ENCODE peak calls at places on chromosome 13, in seven cellular contexts. One of them, this sample, is unnamed.

GRCh38 chr13:64339373-64340063 is 2890.6 kb downstream of the PCDH9 start:
- DNase-seq in activated B cell treated with CpG ODN at 0.5 μM for 24 hours: no peak
- DNase-seq in cardiac fibroblast: no peak
- DNase-seq in A549: no peak
- DNase-seq in psoas muscle: no peak
- DNase-seq in WERI-Rb-1: no peak
- DNase-seq in left ventricle myocardium inferior: no peak
- DNase-seq in this sample: no peak

GRCh38 chr13:57992416-57992815 is 360.9 kb downstream of the PCDH17 start:
- DNase-seq in activated B cell treated with CpG ODN at 0.5 μM for 24 hours: no peak
- DNase-seq in cardiac fibroblast: no peak
- DNase-seq in A549: no peak
- DNase-seq in psoas muscle: no peak
- DNase-seq in WERI-Rb-1: no peak
- DNase-seq in left ventricle myocardium inferior: no peak
- DNase-seq in this sample: peak; percentile 57

GRCh38 chr13:42574435-42575311 is 721 bp downstream of the TNFSF11 start:
- DNase-seq in activated B cell treated with CpG ODN at 0.5 μM for 24 hours: peak; percentile 23
- DNase-seq in cardiac fibroblast: no peak
- DNase-seq in A549: no peak
- DNase-seq in psoas muscle: no peak
- DNase-seq in WERI-Rb-1: no peak
- DNase-seq in left ventricle myocardium inferior: no peak
- DNase-seq in this sample: no peak

GRCh38 chr13:108595416-108596257 is 33.8 kb upstream of the MYO16 start:
- DNase-seq in activated B cell treated with CpG ODN at 0.5 μM for 24 hours: no peak
- DNase-seq in cardiac fibroblast: no peak
- DNase-seq in A549: no peak
- DNase-seq in psoas muscle: no peak
- DNase-seq in WERI-Rb-1: peak; percentile 90
- DNase-seq in left ventricle myocardium inferior: no peak
- DNase-seq in this sample: no peak

GRCh38 chr13:43878897-43879322 is 630 bp downstream of the CCDC122 start:
- DNase-seq in activated B cell treated with CpG ODN at 0.5 μM for 24 hours: no peak
- DNase-seq in cardiac fibroblast: peak; percentile 79
- DNase-seq in A549: peak; percentile 62
- DNase-seq in psoas muscle: peak; percentile 81
- DNase-seq in WERI-Rb-1: peak; percentile 24
- DNase-seq in left ventricle myocardium inferior: peak; percentile 76
- DNase-seq in this sample: peak; percentile 72

GRCh38 chr13:24306632-24307031 is 2.7 kb upstream of the C1QTNF9 start:
- DNase-seq in activated B cell treated with CpG ODN at 0.5 μM for 24 hours: no peak
- DNase-seq in cardiac fibroblast: peak; percentile 20
- DNase-seq in A549: no peak
- DNase-seq in psoas muscle: no peak
- DNase-seq in WERI-Rb-1: no peak
- DNase-seq in left ventricle myocardium inferior: no peak
- DNase-seq in this sample: peak; percentile 49

GRCh38 chr13:109875746-109876145 is 89.4 kb upstream of the IRS2 start:
- DNase-seq in activated B cell treated with CpG ODN at 0.5 μM for 24 hours: no peak
- DNase-seq in cardiac fibroblast: no peak
- DNase-seq in A549: no peak
- DNase-seq in psoas muscle: no peak
- DNase-seq in WERI-Rb-1: no peak
- DNase-seq in left ventricle myocardium inferior: no peak
- DNase-seq in this sample: no peak

GRCh38 chr13:76861859-76862258 is 24.3 kb downstream of the KCTD12 start:
- DNase-seq in activated B cell treated with CpG ODN at 0.5 μM for 24 hours: no peak
- DNase-seq in cardiac fibroblast: peak; percentile 18
- DNase-seq in A549: no peak
- DNase-seq in psoas muscle: no peak
- DNase-seq in WERI-Rb-1: no peak
- DNase-seq in left ventricle myocardium inferior: no peak
- DNase-seq in this sample: no peak

GRCh38 chr13:42548731-42549554 is 25.0 kb upstream of the TNFSF11 start:
- DNase-seq in activated B cell treated with CpG ODN at 0.5 μM for 24 hours: peak; percentile 22
- DNase-seq in cardiac fibroblast: peak; percentile 47
- DNase-seq in A549: no peak
- DNase-seq in psoas muscle: no peak
- DNase-seq in WERI-Rb-1: no peak
- DNase-seq in left ventricle myocardium inferior: no peak
- DNase-seq in this sample: peak; percentile 25

GRCh38 chr13:108176685-108177274 is 38.6 kb downstream of the LIG4 start:
- DNase-seq in activated B cell treated with CpG ODN at 0.5 μM for 24 hours: peak; percentile 25
- DNase-seq in cardiac fibroblast: peak; percentile 25
- DNase-seq in A549: peak; percentile 25
- DNase-seq in psoas muscle: no peak
- DNase-seq in WERI-Rb-1: peak; percentile 76
- DNase-seq in left ventricle myocardium inferior: no peak
- DNase-seq in this sample: peak; percentile 12

GRCh38 chr13:36553501-36553900 is 120.3 kb upstream of the SERTM1 start:
- DNase-seq in activated B cell treated with CpG ODN at 0.5 μM for 24 hours: no peak
- DNase-seq in cardiac fibroblast: no peak
- DNase-seq in A549: no peak
- DNase-seq in psoas muscle: no peak
- DNase-seq in WERI-Rb-1: no peak
- DNase-seq in left ventricle myocardium inferior: no peak
- DNase-seq in this sample: no peak

GRCh38 chr13:107838592-107839161 is 376.7 kb downstream of the LIG4 start:
- DNase-seq in activated B cell treated with CpG ODN at 0.5 μM for 24 hours: no peak
- DNase-seq in cardiac fibroblast: no peak
- DNase-seq in A549: no peak
- DNase-seq in psoas muscle: no peak
- DNase-seq in WERI-Rb-1: peak; percentile 32
- DNase-seq in left ventricle myocardium inferior: no peak
- DNase-seq in this sample: no peak

GRCh38 chr13:76764429-76764828 is 121.8 kb downstream of the KCTD12 start:
- DNase-seq in activated B cell treated with CpG ODN at 0.5 μM for 24 hours: no peak
- DNase-seq in cardiac fibroblast: peak; percentile 78
- DNase-seq in A549: no peak
- DNase-seq in psoas muscle: peak; percentile 56
- DNase-seq in WERI-Rb-1: no peak
- DNase-seq in left ventricle myocardium inferior: peak; percentile 67
- DNase-seq in this sample: peak; percentile 10

GRCh38 chr13:35475131-35475959 is 1.1 kb downstream of the MAB21L1 start:
- DNase-seq in activated B cell treated with CpG ODN at 0.5 μM for 24 hours: no peak
- DNase-seq in cardiac fibroblast: peak; percentile 25
- DNase-seq in A549: no peak
- DNase-seq in psoas muscle: peak; percentile 49
- DNase-seq in WERI-Rb-1: peak; percentile 19
- DNase-seq in left ventricle myocardium inferior: no peak
- DNase-seq in this sample: peak; percentile 47

GRCh38 chr13:42041017-42041683 is 7.3 kb upstream of the DGKH start:
- DNase-seq in activated B cell treated with CpG ODN at 0.5 μM for 24 hours: peak; percentile 35
- DNase-seq in cardiac fibroblast: peak; percentile 53
- DNase-seq in A549: peak; percentile 61
- DNase-seq in psoas muscle: peak; percentile 50
- DNase-seq in WERI-Rb-1: peak; percentile 17
- DNase-seq in left ventricle myocardium inferior: peak; percentile 53
- DNase-seq in this sample: peak; percentile 64

GRCh38 chr13:112705286-112705685 is 15.4 kb downstream of the ATP11A start:
- DNase-seq in activated B cell treated with CpG ODN at 0.5 μM for 24 hours: no peak
- DNase-seq in cardiac fibroblast: no peak
- DNase-seq in A549: no peak
- DNase-seq in psoas muscle: no peak
- DNase-seq in WERI-Rb-1: no peak
- DNase-seq in left ventricle myocardium inferior: no peak
- DNase-seq in this sample: no peak

DNA sequence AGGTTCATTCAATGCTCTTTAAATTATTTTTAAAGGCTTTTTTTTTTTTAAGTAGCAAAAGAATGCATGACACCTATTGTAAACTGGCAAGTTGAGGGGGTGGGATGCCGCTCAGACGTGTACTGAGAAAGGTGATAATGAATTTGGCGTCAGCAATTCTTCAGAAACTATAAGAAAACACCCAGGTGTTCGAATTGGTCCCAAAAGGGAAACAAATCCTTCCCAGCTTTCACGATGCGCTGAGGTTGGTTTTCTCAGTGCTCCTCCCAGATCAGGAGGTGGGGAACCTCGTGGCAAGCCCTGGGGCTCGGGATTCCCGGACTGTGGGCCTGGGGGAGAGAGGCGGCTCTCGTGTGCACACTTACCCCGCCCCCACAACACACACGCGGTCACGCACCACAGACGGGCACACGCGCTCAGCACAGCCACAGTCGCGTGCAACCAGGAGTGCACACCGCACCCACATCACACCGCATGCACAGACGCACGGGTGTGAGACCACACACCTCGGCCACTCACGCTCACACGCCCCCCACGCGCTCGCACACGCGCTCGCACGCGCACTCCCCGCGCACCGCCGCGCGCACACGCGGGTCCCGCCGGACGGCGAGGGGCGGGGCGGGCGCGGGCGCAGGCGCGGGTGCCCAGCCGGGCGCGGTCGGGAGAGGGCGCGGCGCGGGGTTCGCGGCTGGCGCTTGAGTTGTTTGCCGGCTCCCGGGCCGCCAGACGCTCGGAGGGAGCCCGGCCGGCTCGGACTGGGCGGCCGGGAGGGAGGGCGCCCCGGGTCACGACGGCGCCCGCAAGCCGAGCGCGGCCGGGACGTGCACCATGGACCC is at the start of gene FAM124A:
- DNase-seq in activated B cell treated with CpG ODN at 0.5 μM for 24 hours: peak; percentile 51
- DNase-seq in cardiac fibroblast: peak; percentile 48
- DNase-seq in A549: peak; percentile 23
- DNase-seq in psoas muscle: peak; percentile 48
- DNase-seq in WERI-Rb-1: peak; percentile 20
- DNase-seq in left ventricle myocardium inferior: peak; percentile 50
- DNase-seq in this sample: peak; percentile 20
- TF ChIP-seq CTCF in activated B cell treated with CpG ODN at 0.5 μM for 24 hours: no peak
- TF ChIP-seq CTCF in cardiac fibroblast: no peak
- TF ChIP-seq CTCF in A549: peak; percentile 54
- TF ChIP-seq CTCF in psoas muscle: peak; percentile 55
- TF ChIP-seq CTCF in WERI-Rb-1: peak; percentile 14
- TF ChIP-seq CTCF in left ventricle myocardium inferior: peak; percentile 51
- TF ChIP-seq CTCF in this sample: no peak

GRCh38 chr13:20191902-20192469 is 752 bp downstream of the GJB2 start:
- DNase-seq in activated B cell treated with CpG ODN at 0.5 μM for 24 hours: no peak
- DNase-seq in cardiac fibroblast: peak; percentile 15
- DNase-seq in A549: peak; percentile 16
- DNase-seq in psoas muscle: no peak
- DNase-seq in WERI-Rb-1: no peak
- DNase-seq in left ventricle myocardium inferior: no peak
- DNase-seq in this sample: no peak
- TF ChIP-seq CTCF in activated B cell treated with CpG ODN at 0.5 μM for 24 hours: no peak
- TF ChIP-seq CTCF in cardiac fibroblast: no peak
- TF ChIP-seq CTCF in A549: no peak
- TF ChIP-seq CTCF in psoas muscle: no peak
- TF ChIP-seq CTCF in WERI-Rb-1: no peak
- TF ChIP-seq CTCF in left ventricle myocardium inferior: no peak
- TF ChIP-seq CTCF in this sample: no peak

DNA sequence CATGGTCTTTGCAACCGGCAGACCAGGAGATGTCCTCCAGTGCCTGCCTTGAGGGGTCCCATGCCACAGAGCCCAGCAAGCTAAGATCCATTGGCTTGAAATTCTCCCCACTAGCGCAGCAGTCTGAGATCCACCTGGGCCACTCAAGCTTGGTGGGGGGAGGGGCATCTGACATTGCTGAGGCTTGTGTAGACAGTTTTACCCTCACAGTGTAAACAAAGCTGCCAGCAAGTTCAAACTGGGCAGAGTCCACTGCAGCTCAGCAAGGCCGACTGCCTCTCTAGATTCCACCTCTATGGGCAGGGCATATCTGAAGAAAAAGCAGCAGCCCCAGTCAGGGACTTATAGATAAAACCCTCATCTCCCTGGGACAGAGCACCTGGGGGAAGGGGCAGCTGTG is 32.0 kb upstream of the ITM2B start:
- DNase-seq in activated B cell treated with CpG ODN at 0.5 μM for 24 hours: no peak
- DNase-seq in cardiac fibroblast: no peak
- DNase-seq in A549: no peak
- DNase-seq in psoas muscle: no peak
- DNase-seq in WERI-Rb-1: no peak
- DNase-seq in left ventricle myocardium inferior: no peak
- DNase-seq in this sample: no peak
- TF ChIP-seq CTCF in activated B cell treated with CpG ODN at 0.5 μM for 24 hours: no peak
- TF ChIP-seq CTCF in cardiac fibroblast: no peak
- TF ChIP-seq CTCF in A549: no peak
- TF ChIP-seq CTCF in psoas muscle: no peak
- TF ChIP-seq CTCF in WERI-Rb-1: no peak
- TF ChIP-seq CTCF in left ventricle myocardium inferior: no peak
- TF ChIP-seq CTCF in this sample: no peak

DNA sequence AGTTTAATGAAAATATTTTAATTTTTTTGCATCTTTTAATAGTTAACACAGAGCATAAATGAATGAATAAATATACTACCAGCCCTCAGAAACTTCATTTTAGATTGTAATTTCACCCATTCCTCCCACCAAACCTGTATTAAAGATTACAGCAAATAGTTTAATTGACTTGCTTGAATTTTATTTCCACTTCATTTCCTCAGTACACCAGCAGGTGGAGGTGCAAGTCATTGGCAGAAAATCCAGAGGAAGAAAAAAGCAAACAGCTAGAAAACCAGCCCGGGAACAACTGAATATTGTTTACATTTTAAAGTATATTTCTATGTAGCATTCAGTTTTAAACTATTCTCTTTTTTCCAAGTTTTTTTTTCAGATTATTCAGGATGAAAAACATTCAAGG is 177.8 kb downstream of the OLFM4 start:
- DNase-seq in activated B cell treated with CpG ODN at 0.5 μM for 24 hours: no peak
- DNase-seq in cardiac fibroblast: no peak
- DNase-seq in A549: peak; percentile 7
- DNase-seq in psoas muscle: no peak
- DNase-seq in WERI-Rb-1: no peak
- DNase-seq in left ventricle myocardium inferior: no peak
- DNase-seq in this sample: no peak
- TF ChIP-seq CTCF in activated B cell treated with CpG ODN at 0.5 μM for 24 hours: no peak
- TF ChIP-seq CTCF in cardiac fibroblast: peak; percentile 23
- TF ChIP-seq CTCF in A549: no peak
- TF ChIP-seq CTCF in psoas muscle: no peak
- TF ChIP-seq CTCF in WERI-Rb-1: peak; percentile 9
- TF ChIP-seq CTCF in left ventricle myocardium inferior: peak; percentile 26
- TF ChIP-seq CTCF in this sample: no peak

GRCh38 chr13:80334582-80335260 is 6.2 kb downstream of the SPRY2 start:
- DNase-seq in activated B cell treated with CpG ODN at 0.5 μM for 24 hours: no peak
- DNase-seq in cardiac fibroblast: peak; percentile 46
- DNase-seq in A549: no peak
- DNase-seq in psoas muscle: no peak
- DNase-seq in WERI-Rb-1: no peak
- DNase-seq in left ventricle myocardium inferior: no peak
- DNase-seq in this sample: peak; percentile 44
- TF ChIP-seq CTCF in activated B cell treated with CpG ODN at 0.5 μM for 24 hours: no peak
- TF ChIP-seq CTCF in cardiac fibroblast: peak; percentile 1
- TF ChIP-seq CTCF in A549: no peak
- TF ChIP-seq CTCF in psoas muscle: no peak
- TF ChIP-seq CTCF in WERI-Rb-1: no peak
- TF ChIP-seq CTCF in left ventricle myocardium inferior: peak; percentile 13
- TF ChIP-seq CTCF in this sample: no peak

GRCh38 chr13:65990684-65991083 is 1239.5 kb downstream of the PCDH9 start:
- DNase-seq in activated B cell treated with CpG ODN at 0.5 μM for 24 hours: no peak
- DNase-seq in cardiac fibroblast: no peak
- DNase-seq in A549: no peak
- DNase-seq in psoas muscle: no peak
- DNase-seq in WERI-Rb-1: no peak
- DNase-seq in left ventricle myocardium inferior: no peak
- DNase-seq in this sample: no peak

DNA sequence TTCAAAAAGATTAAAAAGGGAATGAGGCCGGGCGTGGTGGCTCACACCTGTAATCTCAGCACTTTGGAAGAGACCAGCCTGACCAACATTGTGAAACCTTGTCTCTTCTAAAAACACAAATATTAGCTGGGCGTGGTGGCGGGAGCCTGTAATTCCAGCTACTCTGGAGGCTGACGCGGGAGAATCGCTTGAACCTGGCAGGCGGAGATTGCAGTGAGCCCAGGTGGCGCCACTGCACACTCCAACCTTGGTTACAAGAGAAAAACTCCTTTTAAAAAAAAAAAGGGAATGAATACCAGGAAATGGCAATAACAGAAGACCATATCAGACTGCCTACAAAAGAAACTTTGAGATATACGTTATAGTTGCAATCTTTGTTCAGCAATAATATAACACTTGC is 1244.5 kb downstream of the PCDH9 start:
- DNase-seq in activated B cell treated with CpG ODN at 0.5 μM for 24 hours: no peak
- DNase-seq in cardiac fibroblast: no peak
- DNase-seq in A549: peak; percentile 57
- DNase-seq in psoas muscle: no peak
- DNase-seq in WERI-Rb-1: peak; percentile 6
- DNase-seq in left ventricle myocardium inferior: no peak
- DNase-seq in this sample: no peak
- TF ChIP-seq CTCF in activated B cell treated with CpG ODN at 0.5 μM for 24 hours: no peak
- TF ChIP-seq CTCF in cardiac fibroblast: no peak
- TF ChIP-seq CTCF in A549: no peak
- TF ChIP-seq CTCF in psoas muscle: no peak
- TF ChIP-seq CTCF in WERI-Rb-1: no peak
- TF ChIP-seq CTCF in left ventricle myocardium inferior: no peak
- TF ChIP-seq CTCF in this sample: no peak

This sample was measured in fibroblast of lung.